ENCODE peak calls at places on chromosomes 3 and 15, in four cellular contexts. E is mesothelial cell of epicardium; Y is activated CD4-positive, CD25-positive, alpha-beta regulatory T cell treated with anti-CD3 and anti-CD28 coated beads, Interleukin-2, amount 50 U/mL, for 72 hours; P is occipital lobe. R is an unnamed sample.

GRCh38 chr3:182979103-182979697 is 1.1 kb downstream of the DCUN1D1 start:
- DNase-seq in E (no peak), Y (no peak), P (no peak), R (no peak)

GRCh38 chr15:49415171-49415570 is 7.9 kb upstream of the FGF7 start:
- DNase-seq in E (no peak), Y (no peak), P (no peak), R (no peak)

GRCh38 chr3:106794442-106794841 is 582.8 kb upstream of the CCDC54 start:
- DNase-seq in E (no peak), Y (no peak), P (no peak), R (no peak)

GRCh38 chr3:57048052-57048671 is 12.3 kb upstream of the SPATA12 start:
- DNase-seq in E (no peak), Y (no peak), P (no peak), R (peak)

GRCh38 chr15:83698294-83698693 is 44.4 kb downstream of the ADAMTSL3 start:
- DNase-seq in E (no peak), Y (no peak), P (no peak), R (no peak)

GRCh38 chr15:86915811-86916331 is 836.2 kb downstream of the AGBL1 start:
- DNase-seq in E (no peak), Y (no peak), P (no peak), R (peak)

GRCh38 chr3:132543016-132543739 is 53.9 kb upstream of the ACKR4 start:
- DNase-seq in E (no peak), Y (no peak), P (no peak), R (no peak)

GRCh38 chr3:52216585-52217408 is 8.6 kb downstream of the TLR9 start:
- DNase-seq in E (no peak), Y (no peak), P (no peak), R (no peak)

GRCh38 chr3:114496466-114496865 is 202.6 kb downstream of the TIGIT start:
- DNase-seq in E (no peak), Y (no peak), P (no peak), R (no peak)

GRCh38 chr15:47839233-47839867 is 122.0 kb downstream of the SEMA6D start:
- DNase-seq in E (no peak), Y (no peak), P (peak), R (peak)

GRCh38 chr15:43769584-43770228 is 7.1 kb downstream of the ELL3 start:
- DNase-seq in E (peak), Y (peak), P (no peak), R (peak)

GRCh38 chr3:188037965-188038581 is 115.9 kb upstream of the LPP start:
- DNase-seq in E (no peak), Y (no peak), P (no peak), R (no peak)

GRCh38 chr3:197736010-197736490 is 654 bp downstream of the RUBCN start:
- DNase-seq in E (no peak), Y (peak), P (no peak), R (no peak)

GRCh38 chr3:21237638-21238037 is 513.4 kb downstream of the ZNF385D start:
- DNase-seq in E (no peak), Y (no peak), P (no peak), R (no peak)

GRCh38 chr3:170599995-170600624 is 14.2 kb upstream of the SLC7A14 start:
- DNase-seq in E (no peak), Y (no peak), P (no peak), R (no peak)

GRCh38 chr15:89893027-89893426 is 767 bp downstream of the AP3S2 start:
- DNase-seq in E (no peak), Y (no peak), P (no peak), R (no peak)

GRCh38 chr3:111963424-111963823 is 15.4 kb upstream of the ABHD10 start:
- DNase-seq in E (no peak), Y (no peak), P (no peak), R (no peak)

GRCh38 chr15:63353887-63354286 is 27.8 kb downstream of the CA12 start:
- DNase-seq in E (no peak), Y (no peak), P (no peak), R (no peak)

GRCh38 chr3:59235221-59236012 is 185.6 kb upstream of the CFAP20DC start:
- DNase-seq in E (no peak), Y (no peak), P (no peak), R (peak)

GRCh38 chr3:112651516-112651915 is 10.6 kb upstream of the CCDC80 start:
- DNase-seq in E (no peak), Y (no peak), P (no peak), R (no peak)

GRCh38 chr15:99143655-99144610 is 39.1 kb downstream of the SYNM start:
- DNase-seq in E (no peak), Y (no peak), P (no peak), R (no peak)

GRCh38 chr3:149390772-149391212 is 13.3 kb upstream of the TM4SF1 start:
- DNase-seq in E (no peak), Y (no peak), P (no peak), R (no peak)

GRCh38 chr3:27200721-27201434 is 168.3 kb downstream of the NEK10 start:
- DNase-seq in E (no peak), Y (no peak), P (no peak), R (no peak)

GRCh38 chr3:136008732-136009456 is 43.4 kb downstream of the PPP2R3A start:
- DNase-seq in E (no peak), Y (no peak), P (no peak), R (no peak)

GRCh38 chr3:194608981-194609380 is 24.2 kb downstream of the TMEM44 start:
- DNase-seq in E (no peak), Y (no peak), P (no peak), R (no peak)

GRCh38 chr3:139302084-139302800 is 41.6 kb upstream of the MRPS22 start:
- DNase-seq in E (no peak), Y (no peak), P (no peak), R (no peak)

GRCh38 chr3:43327184-43327950 is 41.0 kb downstream of the SNRK start:
- DNase-seq in E (no peak), Y (no peak), P (no peak), R (no peak)

GRCh38 chr3:151200586-151200985 is 2.4 kb downstream of the GPR171 start:
- DNase-seq in E (no peak), Y (no peak), P (no peak), R (no peak)

GRCh38 chr15:90266485-90266884 is 1.0 kb downstream of the NGRN start:
- DNase-seq in E (no peak), Y (no peak), P (no peak), R (no peak)

GRCh38 chr3:15295506-15295905 is 36.9 kb downstream of the SH3BP5 start:
- DNase-seq in E (no peak), Y (no peak), P (no peak), R (peak)

GRCh38 chr15:35450492-35450891 is 95.5 kb downstream of the DPH6 start:
- DNase-seq in E (no peak), Y (no peak), P (no peak), R (no peak)

GRCh38 chr15:52255008-52255407 is 40.6 kb downstream of the MYO5C start:
- DNase-seq in E (no peak), Y (no peak), P (no peak), R (no peak)

GRCh38 chr3:113013593-113013992 is 22.8 kb downstream of the GTPBP8 start:
- DNase-seq in E (no peak), Y (no peak), P (no peak), R (no peak)